ENCODE peak calls at places on chromosomes 3 and 15, in four cellular contexts. A, H, C and X are unnamed samples.
A peak's percentile ranks its signal among the peaks of the same experiment; 100 is the strongest.

GRCh38 chr3:5057857-5058324 is 64.2 kb upstream of the ARL8B start:
- DNase-seq in A (peak; percentile 75), H (peak; percentile 86), C (peak; percentile 60), X (peak; percentile 79)

GRCh38 chr3:4583441-4583840 is 90.3 kb downstream of the ITPR1 start:
- DNase-seq in A (no peak), H (no peak), C (no peak), X (no peak)

GRCh38 chr15:99440551-99441426 is 125.0 kb upstream of the MEF2A start:
- DNase-seq in A (no peak), H (peak; percentile 59), C (no peak), X (no peak)

GRCh38 chr15:69781411-69782125 is 316.1 kb downstream of the TLE3 start:
- DNase-seq in A (no peak), H (no peak), C (no peak), X (no peak)

GRCh38 chr3:175977968-175978752 is 1119.0 kb downstream of the NAALADL2 start:
- DNase-seq in A (no peak), H (no peak), C (no peak), X (no peak)

GRCh38 chr3:154135511-154136173 is 14.5 kb downstream of the ARHGEF26 start:
- DNase-seq in A (no peak), H (no peak), C (peak; percentile 32), X (no peak)

GRCh38 chr3:186193534-186194450 is 84.9 kb upstream of the ETV5 start:
- DNase-seq in A (peak; percentile 61), H (no peak), C (no peak), X (no peak)

GRCh38 chr3:102069211-102069662 is 219.9 kb downstream of the NFKBIZ start:
- DNase-seq in A (no peak), H (no peak), C (no peak), X (no peak)

GRCh38 chr3:150082898-150083652 is 112.4 kb upstream of the PFN2 start:
- DNase-seq in A (no peak), H (no peak), C (no peak), X (no peak)
- H3K4me3 ChIP-seq in A (no peak overlapping the region), H (peak overlapping the region; percentile 32), C (no peak overlapping the region), X (no peak overlapping the region)

DNA sequence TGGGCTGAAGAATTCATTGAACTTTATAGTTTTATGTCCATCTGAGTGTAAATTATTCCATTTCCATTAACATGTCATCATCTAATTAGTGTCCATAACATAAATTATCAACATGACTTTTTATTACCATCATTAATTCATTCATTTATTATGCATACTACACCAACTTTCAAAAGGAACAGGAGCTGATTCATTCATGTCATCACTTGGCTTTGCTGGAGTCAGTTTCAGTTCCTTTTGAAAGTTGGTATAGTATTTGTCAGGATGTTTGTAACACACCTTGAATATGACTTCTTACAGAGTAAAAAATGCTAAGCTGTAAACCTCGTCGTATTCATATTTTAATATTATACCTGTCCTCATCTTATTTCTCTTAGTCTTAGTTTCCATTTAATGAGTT is 298.0 kb upstream of the RBMS3 start:
- DNase-seq in A (no peak), H (no peak), C (no peak), X (no peak)
- H3K4me3 ChIP-seq in A (no peak overlapping the region), H (no peak overlapping the region), C (no peak overlapping the region), X (no peak overlapping the region)

DNA sequence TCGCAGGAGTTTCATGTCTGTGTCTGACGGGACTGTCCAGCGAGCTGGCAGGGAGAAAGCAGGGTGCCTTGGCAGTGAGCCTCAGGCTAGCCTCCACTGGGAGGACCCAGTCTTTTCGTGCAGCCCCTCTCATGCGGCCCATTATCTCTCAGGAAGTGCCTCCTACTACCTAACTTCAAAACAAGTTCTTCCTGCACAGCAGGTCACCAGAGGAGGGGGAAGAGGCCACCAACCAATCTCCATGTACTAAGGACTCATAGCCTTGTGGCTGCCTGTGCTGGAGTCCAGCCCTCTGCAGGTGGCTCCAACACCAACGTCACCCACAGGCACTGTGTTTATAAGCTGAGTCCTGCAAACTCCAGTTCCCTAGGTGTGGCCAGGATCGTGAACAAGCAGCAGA is 4.8 kb downstream of the VIPR1 start:
- DNase-seq in A (no peak), H (peak; percentile 58), C (no peak), X (no peak)
- H3K4me3 ChIP-seq in A (no peak overlapping the region), H (no peak overlapping the region), C (no peak overlapping the region), X (no peak overlapping the region)

DNA sequence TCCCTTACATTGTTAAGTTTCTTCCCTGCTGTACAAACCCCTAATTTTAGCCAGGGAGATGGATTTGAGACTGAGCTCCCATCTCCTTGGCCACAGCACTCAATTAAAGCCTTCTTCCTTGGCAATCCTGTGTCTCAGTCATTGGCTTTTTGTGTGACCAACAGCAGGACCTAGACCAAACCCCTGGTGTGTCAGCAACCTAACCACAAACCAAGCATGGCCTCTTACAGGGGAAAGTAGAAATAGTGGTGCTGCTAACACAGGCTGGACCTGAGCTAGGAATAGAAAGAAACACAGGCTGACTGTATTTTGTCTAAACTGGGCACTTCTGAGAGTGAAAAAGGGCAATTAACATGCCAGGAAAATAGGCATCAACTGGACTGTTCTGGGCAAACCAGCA is 37.9 kb downstream of the PPCDC start:
- DNase-seq in A (no peak), H (no peak), C (no peak), X (no peak)
- H3K4me3 ChIP-seq in A (no peak overlapping the region), H (no peak overlapping the region), C (no peak overlapping the region), X (no peak overlapping the region)

DNA sequence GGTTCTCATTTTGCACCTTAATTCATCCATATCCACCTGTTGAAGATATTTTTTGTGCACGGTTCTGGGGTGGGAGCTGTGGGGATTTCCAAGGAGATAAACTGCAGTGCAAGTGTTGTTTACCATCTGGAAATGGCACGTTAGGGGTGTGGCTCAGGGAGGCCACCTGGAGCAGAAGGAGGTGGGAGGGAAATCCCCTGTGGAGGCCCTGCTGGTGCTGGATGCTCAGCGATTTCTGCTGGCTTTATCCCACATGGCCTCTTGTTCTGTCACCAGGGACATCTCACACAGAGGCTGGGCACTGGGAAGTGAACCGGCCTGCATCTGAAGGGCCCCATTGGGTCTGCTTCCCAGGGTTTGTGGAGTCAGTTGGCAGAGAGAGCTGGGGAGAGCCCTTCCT is 24.3 kb downstream of the TRPM1 start:
- DNase-seq in A (no peak), H (no peak), C (no peak), X (no peak)
- H3K4me3 ChIP-seq in A (no peak overlapping the region), H (no peak overlapping the region), C (no peak overlapping the region), X (no peak overlapping the region)